ENCODE peak calls at places on chromosomes 3 and 15, in seven cellular contexts. S is spleen; Q is activated T-cell treated with anti-CD3 and anti-CD28 coated beads, Interleukin-2, amount 50 U/mL, for 4 hours; O is GM13977; N is cerebellum; J is GDM1; X is BJ. I is an unnamed sample.
A peak's percentile ranks its signal among the peaks of the same experiment; 100 is the strongest.

GRCh38 chr3:195543642-195544536 is 764 bp upstream of the PPP1R2 start:
- DNase-seq in S (peak; percentile 88), Q (no peak), O (no peak), N (peak; percentile 41), J (no peak), X (no peak), I (no peak)

GRCh38 chr3:125194849-125195601 is 17.5 kb downstream of the SLC12A8 start:
- DNase-seq in S (no peak), Q (no peak), O (no peak), N (no peak), J (no peak), X (peak; percentile 54), I (no peak)

GRCh38 chr3:13073976-13074375 is 747 bp upstream of the IQSEC1 start:
- DNase-seq in S (no peak), Q (no peak), O (no peak), N (no peak), J (no peak), X (no peak), I (no peak)

GRCh38 chr3:9079674-9080073 is 116.4 kb upstream of the RAD18 start:
- DNase-seq in S (no peak), Q (no peak), O (no peak), N (no peak), J (no peak), X (no peak), I (no peak)

GRCh38 chr3:135849827-135850226 is 115.7 kb upstream of the PPP2R3A start:
- DNase-seq in S (no peak), Q (no peak), O (no peak), N (no peak), J (no peak), X (no peak), I (no peak)

GRCh38 chr15:69410290-69410874 is 3.8 kb upstream of the KIF23 start:
- DNase-seq in S (peak; percentile 51), Q (no peak), O (no peak), N (peak; percentile 77), J (peak; percentile 6), X (no peak), I (peak; percentile 82)

GRCh38 chr15:37102315-37103021 is 2.1 kb upstream of the MEIS2 start:
- DNase-seq in S (peak; percentile 49), Q (no peak), O (no peak), N (no peak), J (no peak), X (no peak), I (no peak)

GRCh38 chr3:128804017-128804816 is 75.2 kb upstream of the ACAD9 start:
- DNase-seq in S (no peak), Q (peak; percentile 50), O (peak; percentile 86), N (no peak), J (peak; percentile 42), X (no peak), I (peak; percentile 31)

GRCh38 chr3:13548696-13549512 is at the start of gene FBLN2:
- DNase-seq in S (peak; percentile 85), Q (no peak), O (peak; percentile 58), N (no peak), J (no peak), X (no peak), I (no peak)

GRCh38 chr3:159852821-159853505 is 135.7 kb upstream of the IL12A start:
- DNase-seq in S (peak; percentile 81), Q (no peak), O (no peak), N (peak; percentile 68), J (no peak), X (no peak), I (peak; percentile 50)

GRCh38 chr3:149771652-149772271 is 19.5 kb upstream of the COMMD2 start:
- DNase-seq in S (no peak), Q (peak; percentile 20), O (peak; percentile 47), N (peak; percentile 21), J (peak; percentile 5), X (no peak), I (peak; percentile 45)

GRCh38 chr15:97691799-97692198 is 268.7 kb upstream of the ARRDC4 start:
- DNase-seq in S (no peak), Q (no peak), O (no peak), N (no peak), J (no peak), X (no peak), I (peak; percentile 90)

GRCh38 chr3:152365766-152366593 is 97.3 kb downstream of the MBNL1 start:
- DNase-seq in S (no peak), Q (no peak), O (no peak), N (no peak), J (no peak), X (no peak), I (no peak)

GRCh38 chr3:116001063-116001765 is 377.9 kb downstream of the GAP43 start:
- DNase-seq in S (no peak), Q (no peak), O (no peak), N (no peak), J (no peak), X (peak; percentile 26), I (no peak)

GRCh38 chr15:28885630-28886430 is at the start of gene APBA2:
- DNase-seq in S (peak; percentile 83), Q (peak; percentile 42), O (no peak), N (peak; percentile 66), J (no peak), X (no peak), I (no peak)

GRCh38 chr3:141656771-141657170 is 81.3 kb upstream of the RNF7 start:
- DNase-seq in S (no peak), Q (no peak), O (no peak), N (no peak), J (no peak), X (peak; percentile 84), I (no peak)

GRCh38 chr15:58608129-58608590 is 141.3 kb downstream of the ADAM10 start:
- DNase-seq in S (no peak), Q (no peak), O (no peak), N (no peak), J (no peak), X (peak; percentile 36), I (peak; percentile 70)

GRCh38 chr3:8607285-8608040 is 37.1 kb downstream of the SSUH2 start:
- DNase-seq in S (no peak), Q (no peak), O (no peak), N (no peak), J (peak; percentile 45), X (no peak), I (no peak)